ENCODE peak calls at places on chromosomes 1 and 21, in four cellular contexts. M is OCI-LY7, U is HCT116, Z is GM23338. J is an unnamed sample.
A peak's percentile ranks its signal among the peaks of the same experiment; 100 is the strongest.

GRCh38 chr1:184970691-184971161 is 3.6 kb downstream of the NIBAN1 start:
- DNase-seq in M (no peak), U (no peak), Z (no peak), J (no peak)

GRCh38 chr1:1206376-1207253 is at the start of gene TNFRSF18:
- DNase-seq in M (no peak), U (peak; percentile 23), Z (peak; percentile 68), J (no peak)

GRCh38 chr1:247360991-247361721 is 29.5 kb upstream of the ZNF496 start:
- DNase-seq in M (no peak), U (no peak), Z (no peak), J (no peak)

GRCh38 chr1:67459068-67459467 is 28.9 kb upstream of the SERBP1 start:
- DNase-seq in M (no peak), U (no peak), Z (peak; percentile 69), J (no peak)

GRCh38 chr21:42571391-42572150 is 57.9 kb downstream of the SLC37A1 start:
- DNase-seq in M (no peak), U (no peak), Z (no peak), J (no peak)

GRCh38 chr1:245684111-245684510 is 529.3 kb downstream of the KIF26B start:
- DNase-seq in M (no peak), U (no peak), Z (no peak), J (no peak)

GRCh38 chr1:107153033-107153432 is 12.2 kb downstream of the NTNG1 start:
- DNase-seq in M (peak; percentile 43), U (no peak), Z (peak; percentile 15), J (peak; percentile 63)

GRCh38 chr1:244074559-244075171 is 23.6 kb downstream of the ZBTB18 start:
- DNase-seq in M (no peak), U (no peak), Z (no peak), J (no peak)

GRCh38 chr21:31873696-31874599 is 1.1 kb downstream of the HUNK start:
- DNase-seq in M (peak; percentile 39), U (no peak), Z (peak; percentile 73), J (peak; percentile 60)

GRCh38 chr1:46137901-46138300 is 5.5 kb upstream of the PIK3R3 start:
- DNase-seq in M (no peak), U (no peak), Z (no peak), J (no peak)

GRCh38 chr1:7813677-7814373 is 29.7 kb downstream of the PER3 start:
- DNase-seq in M (no peak), U (no peak), Z (no peak), J (no peak)

GRCh38 chr1:233489436-233489835 is 124.5 kb upstream of the KCNK1 start:
- DNase-seq in M (no peak), U (no peak), Z (no peak), J (no peak)

GRCh38 chr1:152186556-152187285 is 27.7 kb upstream of the RPTN start:
- DNase-seq in M (no peak), U (no peak), Z (peak; percentile 5), J (no peak)

GRCh38 chr1:231053493-231054162 is 13.6 kb upstream of the FAM89A start:
- DNase-seq in M (no peak), U (no peak), Z (no peak), J (peak; percentile 76)

GRCh38 chr1:78250201-78250600 is 204.4 kb downstream of the GIPC2 start:
- DNase-seq in M (no peak), U (no peak), Z (no peak), J (no peak)

GRCh38 chr1:110235839-110236682 is 25.9 kb downstream of the KCNC4 start:
- DNase-seq in M (no peak), U (peak; percentile 39), Z (no peak), J (no peak)

GRCh38 chr1:201551877-201552731 is 13.2 kb downstream of the NAV1 start:
- DNase-seq in M (no peak), U (peak; percentile 58), Z (no peak), J (no peak)

GRCh38 chr21:14554948-14555347 is 8.8 kb upstream of the SAMSN1 start:
- DNase-seq in M (no peak), U (no peak), Z (peak; percentile 4), J (no peak)

GRCh38 chr1:33056426-33056825 is 19.7 kb upstream of the AK2 start:
- DNase-seq in M (no peak), U (no peak), Z (no peak), J (no peak)

GRCh38 chr1:44895919-44896734 is 53.1 kb upstream of the PTCH2 start:
- DNase-seq in M (no peak), U (no peak), Z (no peak), J (no peak)

GRCh38 chr1:245180496-245180895 is 25.7 kb downstream of the KIF26B start:
- DNase-seq in M (no peak), U (no peak), Z (no peak), J (peak; percentile 82)

GRCh38 chr1:8679411-8679800 is 138.0 kb downstream of the RERE start:
- DNase-seq in M (no peak), U (no peak), Z (no peak), J (no peak)

GRCh38 chr1:184362876-184363275 is 24.0 kb upstream of the C1orf21 start:
- DNase-seq in M (no peak), U (no peak), Z (no peak), J (no peak)

GRCh38 chr1:42319871-42320484 is 15.1 kb downstream of the FOXJ3 start:
- DNase-seq in M (no peak), U (no peak), Z (no peak), J (no peak)

GRCh38 chr1:24914226-24915069 is 15.6 kb downstream of the RUNX3 start:
- DNase-seq in M (no peak), U (no peak), Z (no peak), J (no peak)

GRCh38 chr1:212692774-212693644 is 6.6 kb downstream of the BATF3 start:
- DNase-seq in M (no peak), U (no peak), Z (peak; percentile 44), J (no peak)

GRCh38 chr1:54417123-54417522 is 10.9 kb upstream of the SSBP3 start:
- DNase-seq in M (no peak), U (no peak), Z (no peak), J (no peak)

GRCh38 chr1:41444246-41444645 is 40.2 kb downstream of the EDN2 start:
- DNase-seq in M (no peak), U (peak; percentile 21), Z (no peak), J (no peak)

GRCh38 chr1:110118636-110119396 is 6.6 kb downstream of the UBL4B start:
- DNase-seq in M (no peak), U (no peak), Z (no peak), J (no peak)

GRCh38 chr1:224380003-224380402 is 23.3 kb downstream of the CNIH4 start:
- DNase-seq in M (peak; percentile 18), U (no peak), Z (no peak), J (peak; percentile 36)

GRCh38 chr1:230857822-230858221 is 10.5 kb downstream of the C1orf198 start:
- DNase-seq in M (no peak), U (no peak), Z (no peak), J (no peak)

DNA sequence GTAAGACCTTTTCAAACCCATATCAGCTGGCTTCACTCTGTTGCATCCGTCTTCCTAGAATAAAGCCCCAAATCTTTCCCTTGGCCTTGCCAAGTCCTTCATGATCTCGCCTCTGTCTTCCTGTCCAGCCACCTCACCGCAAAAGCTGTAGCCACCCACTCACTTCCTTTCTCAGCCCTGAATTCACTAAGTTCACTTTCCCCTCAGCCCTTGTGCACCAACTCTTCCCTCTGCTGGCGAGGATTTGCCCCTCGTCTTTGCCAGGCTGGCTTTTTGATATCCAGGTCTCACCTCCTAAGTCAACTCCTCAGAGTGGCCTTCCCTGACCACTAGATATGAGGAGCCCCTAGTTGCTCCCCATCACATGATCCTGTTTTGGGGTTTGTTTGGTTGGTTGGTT is 3.9 kb upstream of the COL16A1 start:
- DNase-seq in M (no peak), U (no peak), Z (peak; percentile 23), J (no peak)
- TF ChIP-seq CTCF in M (no peak), U (peak; percentile 30), Z (peak; percentile 40), J (no peak)

GRCh38 chr1:26376050-26376449 is 3.5 kb upstream of the ZNF683 start:
- DNase-seq in M (no peak), U (no peak), Z (no peak), J (no peak)

GRCh38 chr1:26375081-26375480 is 2.5 kb upstream of the ZNF683 start:
- DNase-seq in M (no peak), U (no peak), Z (no peak), J (no peak)

GRCh38 chr1:26373789-26374188 is 1.2 kb upstream of the ZNF683 start:
- DNase-seq in M (no peak), U (no peak), Z (no peak), J (no peak)

GRCh38 chr1:26378879-26379251 is 6.3 kb upstream of the ZNF683 start:
- DNase-seq in M (no peak), U (no peak), Z (no peak), J (no peak)

GRCh38 chr1:26378088-26378878 is 5.7 kb upstream of the ZNF683 start:
- DNase-seq in M (no peak), U (no peak), Z (no peak), J (peak; percentile 49)
- TF ChIP-seq EZH2phosphoT487 in M (no peak), U (no peak), Z (no peak), J (no peak)

DNA sequence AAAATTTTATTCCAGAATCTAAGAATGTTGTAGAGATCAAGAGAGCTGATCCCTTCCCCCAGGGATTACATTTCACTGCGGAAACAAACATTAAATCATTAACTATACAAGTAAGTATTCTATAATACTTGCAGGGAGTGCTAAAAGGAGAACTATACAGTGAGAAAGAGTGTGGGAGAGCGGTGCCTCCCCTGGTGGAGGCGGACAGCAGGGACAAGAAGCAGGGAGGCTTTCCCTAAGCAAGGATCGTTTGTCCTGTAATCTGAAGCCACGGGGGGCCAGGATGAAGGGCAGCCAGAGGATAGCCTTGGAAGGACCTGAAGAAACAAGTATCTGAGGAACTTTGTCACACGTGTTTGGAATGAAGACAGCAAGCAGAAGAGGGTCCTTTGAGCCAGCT is 40.1 kb downstream of the SLC9C2 start:
- DNase-seq in M (no peak), U (no peak), Z (peak; percentile 58), J (no peak)
- TF ChIP-seq CTCF in M (no peak), U (peak; percentile 50), Z (peak; percentile 39), J (no peak)

GRCh38 chr1:208201241-208201640 is 42.9 kb downstream of the PLXNA2 start:
- DNase-seq in M (no peak), U (no peak), Z (no peak), J (no peak)

GRCh38 chr1:208202333-208202987 is 41.7 kb downstream of the PLXNA2 start:
- DNase-seq in M (no peak), U (no peak), Z (peak; percentile 27), J (no peak)

GRCh38 chr1:208203848-208204609 is 40.2 kb downstream of the PLXNA2 start:
- DNase-seq in M (no peak), U (no peak), Z (no peak), J (no peak)

GRCh38 chr1:208204779-208205178 is 39.4 kb downstream of the PLXNA2 start:
- DNase-seq in M (peak; percentile 2), U (no peak), Z (no peak), J (no peak)

DNA sequence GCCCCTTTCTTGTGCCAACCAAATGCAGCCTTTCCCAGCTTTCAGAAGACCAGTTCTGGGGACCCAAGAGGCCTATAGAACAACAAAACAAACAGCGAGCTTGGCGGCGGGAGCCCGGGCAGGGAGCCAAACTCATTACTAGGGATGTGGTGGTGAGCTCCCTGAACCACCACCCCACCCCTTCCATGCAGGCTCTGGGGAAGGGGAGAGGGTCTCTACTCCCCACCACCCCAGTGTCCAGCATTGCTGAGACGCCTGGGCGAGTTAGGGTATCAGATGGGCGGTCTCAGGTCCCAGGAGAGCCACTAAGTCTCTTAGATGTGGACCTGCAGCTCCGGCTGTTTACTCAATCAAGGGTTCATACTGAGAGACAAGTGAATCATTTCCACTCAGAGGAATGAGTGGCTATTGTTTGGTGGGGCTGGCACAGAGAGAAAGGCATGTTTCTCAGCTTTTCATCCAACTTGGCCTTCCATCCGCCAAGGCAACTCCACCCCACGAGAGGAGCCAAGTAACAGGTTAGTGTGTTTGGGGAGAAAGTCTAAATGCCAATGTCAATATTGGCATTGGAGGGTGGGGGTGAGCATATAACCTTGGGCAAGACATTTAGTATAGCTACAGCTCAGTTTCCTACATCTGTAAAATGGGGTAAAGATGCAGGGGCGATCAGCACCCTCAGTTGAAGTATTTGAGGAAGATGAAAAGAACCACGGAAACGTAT is 40.9 kb downstream of the PLXNA2 start:
- DNase-seq in M (no peak), U (no peak), Z (no peak), J (no peak)
- TF ChIP-seq EZH2phosphoT487 in M (no peak), U (no peak), Z (no peak), J (no peak)